ENCODE peak calls at places on chromosome 1, in eight cellular contexts. H is heart left ventricle, R is adrenal gland, T is endodermal cell, L is suprapubic skin, V is transverse colon, X is right lobe of liver, B is PC-3. W is an unnamed sample. For H3K4me1, the result is how much of the 10 kb centered on the place peaks cover.

GRCh38 chr1:152761609-152762213 is 3.9 kb downstream of the KPRP start:
- DNase-seq in H (no peak), R (no peak), T (no peak), L (no peak), V (no peak), X (no peak), B (no peak), W (no peak)

GRCh38 chr1:202858306-202858705 is 30.6 kb downstream of the RABIF start:
- DNase-seq in H (peak), R (peak), T (no peak), L (peak), V (peak), X (no peak), B (no peak), W (no peak)

GRCh38 chr1:187270256-187270655 is 441.5 kb downstream of the PLA2G4A start:
- DNase-seq in H (no peak), R (no peak), T (no peak), L (no peak), V (no peak), X (no peak), B (no peak), W (no peak)

GRCh38 chr1:62181531-62181930 is 13.1 kb upstream of the L1TD1 start:
- DNase-seq in H (no peak), R (no peak), T (peak), L (no peak), V (no peak), X (no peak), B (no peak), W (no peak)

GRCh38 chr1:218459450-218459849 is 114.3 kb downstream of the TGFB2 start:
- DNase-seq in H (no peak), R (no peak), T (no peak), L (no peak), V (no peak), X (no peak), B (no peak), W (peak)

GRCh38 chr1:171366099-171366498 is 52.1 kb downstream of the FMO4 start:
- DNase-seq in H (no peak), R (no peak), T (no peak), L (no peak), V (no peak), X (no peak), B (no peak), W (no peak)

GRCh38 chr1:197180252-197180878 is 33.9 kb upstream of the ASPM start:
- DNase-seq in H (no peak), R (no peak), T (no peak), L (no peak), V (no peak), X (no peak), B (peak), W (no peak)

GRCh38 chr1:156608981-156609380 is 7.7 kb upstream of the GPATCH4 start:
- DNase-seq in H (no peak), R (no peak), T (peak), L (no peak), V (peak), X (no peak), B (peak), W (no peak)

GRCh38 chr1:219660666-219661463 is 48.0 kb upstream of the ZC3H11B start:
- DNase-seq in H (peak), R (peak), T (peak), L (peak), V (peak), X (peak), B (peak), W (peak)

GRCh38 chr1:11943619-11944018 is 9.1 kb downstream of the PLOD1 start:
- DNase-seq in H (no peak), R (no peak), T (no peak), L (no peak), V (no peak), X (no peak), B (no peak), W (no peak)

DNA sequence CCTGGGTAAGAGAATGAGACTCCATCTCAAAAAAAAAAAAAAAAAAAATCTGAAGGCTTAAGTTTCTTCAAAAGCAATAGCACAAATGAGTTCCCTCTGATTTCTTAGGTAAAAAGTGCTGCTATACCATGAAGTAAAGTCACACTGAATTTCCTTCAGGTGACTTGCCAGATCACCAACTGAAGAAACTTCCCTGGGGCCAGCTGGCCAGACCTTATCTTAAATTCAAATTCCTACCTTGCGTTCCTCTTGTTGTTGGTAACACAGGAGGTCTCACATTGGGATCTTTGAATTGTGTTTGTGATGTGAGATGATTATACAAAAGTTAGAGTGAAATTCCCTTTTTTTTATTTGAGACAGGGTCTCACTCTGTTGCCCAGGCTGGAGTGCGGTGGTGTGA is 11.8 kb downstream of the INAVA start:
- DNase-seq in H (no peak), R (no peak), T (no peak), L (no peak), V (no peak), X (no peak), B (no peak), W (no peak)
- H3K4me1 ChIP-seq in H (under half), R (under half), T (under half), L (half or more), V (half or more), X (under half), B (under half), W (under half)

DNA sequence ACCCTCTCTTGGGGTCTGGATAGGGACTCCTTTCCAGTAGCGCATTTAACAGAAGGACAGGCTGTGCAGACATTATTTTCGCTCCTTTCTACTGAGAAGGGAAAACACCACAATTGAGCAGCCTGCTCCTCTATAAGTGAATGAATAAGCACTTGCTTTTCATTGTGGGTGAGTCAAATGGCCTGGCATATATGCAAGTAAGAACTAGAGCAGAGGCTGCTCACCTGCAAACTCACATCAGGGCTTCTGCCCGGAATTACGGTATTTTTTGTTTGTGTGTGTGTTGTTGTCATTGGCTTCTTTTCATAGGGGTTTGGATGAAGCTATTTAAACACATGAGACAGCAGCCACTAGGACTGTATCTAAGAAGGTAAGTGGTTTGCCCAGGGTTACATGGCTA is 200.1 kb upstream of the CAMK1G start:
- DNase-seq in H (no peak), R (no peak), T (no peak), L (no peak), V (no peak), X (no peak), B (peak), W (no peak)
- H3K4me1 ChIP-seq in H (under half), R (under half), T (under half), L (half or more), V (under half), X (under half), B (half or more), W (under half)

DNA sequence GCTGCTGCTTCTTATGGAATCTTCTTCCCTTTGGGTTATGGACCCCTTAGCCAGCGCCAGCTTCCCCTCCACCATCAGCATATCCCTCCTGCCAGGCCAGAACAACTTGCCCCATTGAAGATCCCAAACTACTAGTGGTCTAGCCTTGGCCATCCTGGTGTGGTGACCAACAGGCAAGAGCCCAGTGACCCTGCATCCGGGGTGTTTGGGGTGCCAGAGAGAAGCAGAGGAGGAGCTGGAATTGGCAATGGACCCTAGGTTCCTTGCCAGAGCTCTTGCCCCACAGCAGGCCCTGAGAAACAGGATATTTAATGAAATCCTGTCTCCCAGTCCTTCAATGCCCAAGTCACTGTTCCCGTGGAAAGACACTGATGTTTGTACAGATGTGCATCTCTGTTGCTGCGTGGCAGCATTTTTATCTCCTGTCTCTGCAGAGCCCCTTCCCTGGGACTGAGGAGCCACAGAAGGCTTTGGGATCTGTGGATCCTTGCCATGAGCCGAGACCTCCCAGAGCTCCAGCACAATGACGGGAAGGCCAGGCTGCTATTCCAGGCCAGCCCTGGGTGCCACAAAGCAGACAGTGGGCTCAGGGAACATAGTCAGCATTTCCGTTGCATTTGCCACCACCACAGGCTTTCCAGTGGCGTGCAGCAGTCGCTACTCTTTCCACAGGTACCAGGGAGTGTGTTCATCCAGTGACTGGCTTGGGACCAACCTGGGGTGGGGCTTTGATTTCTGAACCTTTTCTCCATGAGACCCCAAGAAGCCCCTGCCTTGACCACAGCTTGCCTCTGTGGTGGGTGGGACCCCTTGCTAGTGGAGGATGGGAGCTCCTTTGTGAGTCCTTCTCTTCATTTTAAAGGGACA is 21.6 kb downstream of the NAV1 start:
- DNase-seq in H (no peak), R (no peak), T (peak), L (no peak), V (no peak), X (peak), B (no peak), W (no peak)
- H3K4me1 ChIP-seq in H (half or more), R (under half), T (under half), L (under half), V (under half), X (under half), B (under half), W (under half)

GRCh38 chr1:244436336-244437102 is 15.2 kb downstream of the ADSS2 start:
- DNase-seq in H (no peak), R (no peak), T (no peak), L (no peak), V (no peak), X (no peak), B (peak), W (no peak)
- H3K4me1 ChIP-seq in H (under half), R (under half), T (under half), L (under half), V (under half), X (under half), B (under half), W (under half)

DNA sequence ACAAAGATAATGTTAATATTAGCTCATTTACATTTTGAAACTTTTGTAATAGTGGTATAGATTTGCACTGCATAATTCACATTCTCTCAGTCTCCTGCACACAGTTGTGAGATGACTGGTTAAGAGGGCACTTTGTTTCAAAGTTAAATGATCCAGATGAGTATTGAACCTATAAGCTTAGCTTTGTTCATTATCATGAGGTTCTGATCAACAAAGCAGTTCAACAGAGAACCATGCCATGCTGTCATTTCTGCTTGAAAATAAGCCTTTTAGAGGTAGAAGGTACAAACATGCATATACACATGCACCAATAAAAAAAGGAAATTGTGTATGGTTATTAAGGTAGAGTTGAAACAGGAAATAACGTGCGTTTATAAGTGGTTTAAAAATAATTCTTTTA is 4.8 kb downstream of the RAP1A start:
- DNase-seq in H (no peak), R (no peak), T (no peak), L (no peak), V (no peak), X (no peak), B (no peak), W (no peak)
- H3K4me1 ChIP-seq in H (half or more), R (under half), T (under half), L (half or more), V (half or more), X (under half), B (under half), W (under half)

W was measured in aorta.